ENCODE peak calls at places on chromosome 14, in six cellular contexts. M is posterior cingulate gyrus; O is hepatic stellate cell; T is activated T-helper 1 cell treated with anti-CD3 and anti-CD28 coated beads, Interleukin-2, amount 50 U/mL, for 16 hours; X is AG09309; G is stimulated activated CD8-positive, alpha-beta memory T cell treated with anti-CD3 and anti-CD28 coated beads, Interleukin-2, amount 100 ng/mL, for 1 hour. D is an unnamed sample.

GRCh38 chr14:101017209-101017608 is 113.7 kb upstream of the RTL1 start:
- DNase-seq in X (peak), G (no peak), T (no peak), O (no peak), M (no peak), D (peak)

GRCh38 chr14:76995279-76996035 is 33.1 kb downstream of the IRF2BPL start:
- DNase-seq in O (no peak), G (no peak), T (no peak), X (no peak), M (no peak), D (no peak)

GRCh38 chr14:60220084-60220483 is 28.9 kb upstream of the PPM1A start:
- DNase-seq in O (no peak), G (no peak), M (no peak), T (no peak), X (no peak), D (no peak)

GRCh38 chr14:83164591-83164990 is 1630.9 kb upstream of the SEL1L start:
- DNase-seq in T (no peak), G (no peak), X (no peak), M (no peak), O (no peak), D (peak)

GRCh38 chr14:96911499-96912130 is 114.4 kb downstream of the VRK1 start:
- DNase-seq in X (no peak), T (no peak), O (no peak), M (no peak), G (no peak), D (no peak)

GRCh38 chr14:51677276-51677675 is 25.6 kb downstream of the FRMD6 start:
- DNase-seq in G (no peak), O (no peak), X (no peak), M (no peak), T (no peak), D (peak)

GRCh38 chr14:100825691-100826331 is at the start of gene MEG3:
- DNase-seq in O (no peak), G (no peak), T (no peak), X (peak), M (peak), D (no peak)

GRCh38 chr14:88481794-88482193 is 73.0 kb downstream of the PTPN21 start:
- DNase-seq in O (no peak), X (no peak), G (no peak), T (no peak), M (no peak), D (no peak)

GRCh38 chr14:90608281-90608680 is 207.9 kb downstream of the TTC7B start:
- DNase-seq in G (no peak), X (no peak), O (no peak), T (no peak), M (no peak), D (no peak)

GRCh38 chr14:23296012-23296777 is 6.5 kb downstream of the PPP1R3E start:
- DNase-seq in M (no peak), T (no peak), X (no peak), O (no peak), G (no peak), D (no peak)

GRCh38 chr14:90642239-90642717 is 174.0 kb downstream of the TTC7B start:
- DNase-seq in X (no peak), T (no peak), M (no peak), O (no peak), G (no peak), D (peak)

GRCh38 chr14:50941151-50941550 is 3.1 kb downstream of the PYGL start:
- DNase-seq in O (no peak), X (peak), M (no peak), T (no peak), G (no peak), D (no peak)

GRCh38 chr14:61387076-61387475 is 65.7 kb downstream of the PRKCH start:
- DNase-seq in M (no peak), X (no peak), G (no peak), O (no peak), T (no peak), D (no peak)

GRCh38 chr14:89720741-89721315 is 233.7 kb downstream of the EFCAB11 start:
- DNase-seq in T (peak), X (no peak), O (no peak), G (peak), M (no peak), D (no peak)

GRCh38 chr14:102088012-102088792 is 1.4 kb upstream of the HSP90AA1 start:
- DNase-seq in T (peak), O (no peak), G (peak), M (peak), X (no peak), D (no peak)

GRCh38 chr14:102746568-102747438 is 30.4 kb upstream of the TRAF3 start:
- DNase-seq in O (no peak), M (no peak), X (no peak), T (no peak), G (no peak), D (no peak)

GRCh38 chr14:105093426-105094192 is 28.4 kb upstream of the GPR132 start:
- DNase-seq in M (peak), G (peak), O (peak), X (no peak), T (peak), D (peak)

GRCh38 chr14:51616724-51617409 is 34.8 kb upstream of the FRMD6 start:
- DNase-seq in X (peak), T (no peak), O (no peak), G (no peak), M (no peak), D (peak)

GRCh38 chr14:104923596-104924420 is 871 bp upstream of the PLD4 start:
- DNase-seq in M (no peak), O (no peak), X (no peak), G (no peak), T (no peak), D (no peak)

D was measured in kidney glomerular epithelial cell.